ENCODE peak calls at places on chromosomes 16 and 17, in ten cellular contexts. One of them, this sample, is unnamed. For H3K4me1, the result is how much of the 10 kb centered on the place peaks cover.

GRCh38 chr16:11913425-11914079 is 2.2 kb downstream of the GSPT1 start:
- DNase-seq in ovary: no peak
- DNase-seq in esophagus muscularis mucosa: no peak
- DNase-seq in esophagus squamous epithelium: no peak
- DNase-seq in vagina: no peak
- DNase-seq in transverse colon: no peak
- DNase-seq in HCT116: no peak
- DNase-seq in adrenal gland: no peak
- DNase-seq in H1: no peak
- DNase-seq in gastrocnemius medialis: no peak
- DNase-seq in this sample: no peak

GRCh38 chr16:11201498-11202259 is 54.3 kb downstream of the SOCS1 start:
- DNase-seq in ovary: no peak
- DNase-seq in esophagus muscularis mucosa: no peak
- DNase-seq in esophagus squamous epithelium: no peak
- DNase-seq in vagina: no peak
- DNase-seq in transverse colon: no peak
- DNase-seq in HCT116: peak
- DNase-seq in adrenal gland: peak
- DNase-seq in H1: peak
- DNase-seq in gastrocnemius medialis: no peak
- DNase-seq in this sample: no peak

GRCh38 chr17:9924735-9925191 is 19.7 kb upstream of the RCVRN start:
- DNase-seq in ovary: peak
- DNase-seq in esophagus muscularis mucosa: no peak
- DNase-seq in esophagus squamous epithelium: no peak
- DNase-seq in vagina: peak
- DNase-seq in transverse colon: no peak
- DNase-seq in HCT116: peak
- DNase-seq in adrenal gland: no peak
- DNase-seq in H1: no peak
- DNase-seq in gastrocnemius medialis: no peak
- DNase-seq in this sample: no peak

GRCh38 chr16:35733278-35733965 is 2274.0 kb downstream of the TP53TG3F start:
- DNase-seq in ovary: no peak
- DNase-seq in esophagus muscularis mucosa: peak
- DNase-seq in esophagus squamous epithelium: no peak
- DNase-seq in vagina: peak
- DNase-seq in transverse colon: no peak
- DNase-seq in HCT116: no peak
- DNase-seq in adrenal gland: no peak
- DNase-seq in H1: no peak
- DNase-seq in gastrocnemius medialis: no peak
- DNase-seq in this sample: no peak

GRCh38 chr17:30519707-30520106 is 42.5 kb downstream of the GOSR1 start:
- DNase-seq in ovary: no peak
- DNase-seq in esophagus muscularis mucosa: no peak
- DNase-seq in esophagus squamous epithelium: no peak
- DNase-seq in vagina: no peak
- DNase-seq in transverse colon: no peak
- DNase-seq in HCT116: no peak
- DNase-seq in adrenal gland: no peak
- DNase-seq in H1: no peak
- DNase-seq in gastrocnemius medialis: no peak
- DNase-seq in this sample: no peak

GRCh38 chr16:84648595-84649510 is 542 bp downstream of the KLHL36 start:
- DNase-seq in ovary: peak
- DNase-seq in esophagus muscularis mucosa: no peak
- DNase-seq in esophagus squamous epithelium: no peak
- DNase-seq in vagina: no peak
- DNase-seq in transverse colon: peak
- DNase-seq in HCT116: no peak
- DNase-seq in adrenal gland: peak
- DNase-seq in H1: no peak
- DNase-seq in gastrocnemius medialis: no peak
- DNase-seq in this sample: peak

GRCh38 chr17:64073771-64074703 is 53.6 kb upstream of the ICAM2 start:
- DNase-seq in ovary: no peak
- DNase-seq in esophagus muscularis mucosa: no peak
- DNase-seq in esophagus squamous epithelium: no peak
- DNase-seq in vagina: no peak
- DNase-seq in transverse colon: no peak
- DNase-seq in HCT116: no peak
- DNase-seq in adrenal gland: no peak
- DNase-seq in H1: no peak
- DNase-seq in gastrocnemius medialis: no peak
- DNase-seq in this sample: no peak

GRCh38 chr16:48218473-48218872 is 25.6 kb upstream of the LONP2 start:
- DNase-seq in ovary: no peak
- DNase-seq in esophagus muscularis mucosa: no peak
- DNase-seq in esophagus squamous epithelium: no peak
- DNase-seq in vagina: no peak
- DNase-seq in transverse colon: no peak
- DNase-seq in HCT116: no peak
- DNase-seq in adrenal gland: no peak
- DNase-seq in H1: no peak
- DNase-seq in gastrocnemius medialis: no peak
- DNase-seq in this sample: no peak

GRCh38 chr16:86683441-86684194 is 105.3 kb downstream of the FOXL1 start:
- DNase-seq in ovary: no peak
- DNase-seq in esophagus muscularis mucosa: no peak
- DNase-seq in esophagus squamous epithelium: no peak
- DNase-seq in vagina: no peak
- DNase-seq in transverse colon: no peak
- DNase-seq in HCT116: no peak
- DNase-seq in adrenal gland: no peak
- DNase-seq in H1: no peak
- DNase-seq in gastrocnemius medialis: no peak
- DNase-seq in this sample: no peak

GRCh38 chr17:7721612-7722011 is 4.1 kb downstream of the DNAH2 start:
- DNase-seq in ovary: no peak
- DNase-seq in esophagus muscularis mucosa: no peak
- DNase-seq in esophagus squamous epithelium: no peak
- DNase-seq in vagina: no peak
- DNase-seq in transverse colon: no peak
- DNase-seq in HCT116: no peak
- DNase-seq in adrenal gland: no peak
- DNase-seq in H1: no peak
- DNase-seq in gastrocnemius medialis: no peak
- DNase-seq in this sample: no peak

GRCh38 chr17:71631483-71631882 is 489.3 kb upstream of the SOX9 start:
- DNase-seq in ovary: no peak
- DNase-seq in esophagus muscularis mucosa: no peak
- DNase-seq in esophagus squamous epithelium: no peak
- DNase-seq in vagina: no peak
- DNase-seq in transverse colon: no peak
- DNase-seq in HCT116: peak
- DNase-seq in adrenal gland: no peak
- DNase-seq in H1: no peak
- DNase-seq in gastrocnemius medialis: no peak
- DNase-seq in this sample: no peak

GRCh38 chr17:74277935-74278334 is 3.9 kb downstream of the DNAI2 start:
- DNase-seq in ovary: no peak
- DNase-seq in esophagus muscularis mucosa: no peak
- DNase-seq in esophagus squamous epithelium: no peak
- DNase-seq in vagina: no peak
- DNase-seq in transverse colon: no peak
- DNase-seq in HCT116: no peak
- DNase-seq in adrenal gland: no peak
- DNase-seq in H1: no peak
- DNase-seq in gastrocnemius medialis: no peak
- DNase-seq in this sample: no peak

GRCh38 chr17:74283371-74283673 is 9.3 kb downstream of the DNAI2 start:
- DNase-seq in ovary: no peak
- DNase-seq in esophagus muscularis mucosa: no peak
- DNase-seq in esophagus squamous epithelium: no peak
- DNase-seq in vagina: no peak
- DNase-seq in transverse colon: no peak
- DNase-seq in HCT116: no peak
- DNase-seq in adrenal gland: no peak
- DNase-seq in H1: no peak
- DNase-seq in gastrocnemius medialis: no peak
- DNase-seq in this sample: no peak

GRCh38 chr17:74281799-74282198 is 7.8 kb downstream of the DNAI2 start:
- DNase-seq in ovary: no peak
- DNase-seq in esophagus muscularis mucosa: no peak
- DNase-seq in esophagus squamous epithelium: no peak
- DNase-seq in vagina: no peak
- DNase-seq in transverse colon: no peak
- DNase-seq in HCT116: no peak
- DNase-seq in adrenal gland: no peak
- DNase-seq in H1: no peak
- DNase-seq in gastrocnemius medialis: no peak
- DNase-seq in this sample: no peak

GRCh38 chr17:74282587-74283370 is 8.7 kb downstream of the DNAI2 start:
- DNase-seq in ovary: no peak
- DNase-seq in esophagus muscularis mucosa: no peak
- DNase-seq in esophagus squamous epithelium: no peak
- DNase-seq in vagina: no peak
- DNase-seq in transverse colon: no peak
- DNase-seq in HCT116: no peak
- DNase-seq in adrenal gland: peak
- DNase-seq in H1: no peak
- DNase-seq in gastrocnemius medialis: no peak
- DNase-seq in this sample: no peak

DNA sequence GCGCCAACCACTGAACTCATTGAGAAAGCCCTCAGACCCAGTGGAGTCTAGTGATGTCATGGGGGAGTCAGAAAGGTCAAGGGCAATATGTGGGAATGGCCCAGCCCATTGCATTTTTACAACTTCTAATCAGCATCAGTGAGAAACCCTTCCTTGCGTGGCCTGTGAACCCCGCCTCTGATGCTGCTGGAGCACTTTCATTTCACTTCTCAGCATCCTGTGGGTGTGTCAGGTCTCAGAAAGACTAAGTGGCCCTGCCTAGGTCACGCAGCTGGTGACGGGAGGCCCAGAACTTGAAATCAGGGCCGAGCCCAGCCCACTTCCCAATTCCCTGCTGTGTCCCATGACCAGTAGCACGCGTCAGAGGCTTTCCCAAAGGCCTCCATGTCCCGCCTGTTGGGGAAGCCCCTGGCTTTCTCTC is 6.1 kb downstream of the DNAI2 start:
- DNase-seq in ovary: no peak
- DNase-seq in esophagus muscularis mucosa: no peak
- DNase-seq in esophagus squamous epithelium: no peak
- DNase-seq in vagina: no peak
- DNase-seq in transverse colon: peak
- DNase-seq in HCT116: no peak
- DNase-seq in adrenal gland: no peak
- DNase-seq in H1: no peak
- DNase-seq in gastrocnemius medialis: no peak
- DNase-seq in this sample: no peak
- H3K4me1 ChIP-seq in ovary: under half
- H3K4me1 ChIP-seq in esophagus muscularis mucosa: under half
- H3K4me1 ChIP-seq in esophagus squamous epithelium: under half
- H3K4me1 ChIP-seq in vagina: under half
- H3K4me1 ChIP-seq in transverse colon: under half
- H3K4me1 ChIP-seq in HCT116: under half
- H3K4me1 ChIP-seq in adrenal gland: under half
- H3K4me1 ChIP-seq in H1: under half
- H3K4me1 ChIP-seq in gastrocnemius medialis: under half
- H3K4me1 ChIP-seq in this sample: under half

GRCh38 chr17:75872434-75873351 is 5.7 kb downstream of the TRIM47 start:
- DNase-seq in ovary: peak
- DNase-seq in esophagus muscularis mucosa: peak
- DNase-seq in esophagus squamous epithelium: no peak
- DNase-seq in vagina: peak
- DNase-seq in transverse colon: peak
- DNase-seq in HCT116: no peak
- DNase-seq in adrenal gland: peak
- DNase-seq in H1: no peak
- DNase-seq in gastrocnemius medialis: peak
- DNase-seq in this sample: peak
- TF ChIP-seq POLR2A in ovary: no peak
- TF ChIP-seq POLR2A in esophagus muscularis mucosa: no peak
- TF ChIP-seq POLR2A in esophagus squamous epithelium: no peak
- TF ChIP-seq POLR2A in vagina: no peak
- TF ChIP-seq POLR2A in transverse colon: peak
- TF ChIP-seq POLR2A in HCT116: no peak
- TF ChIP-seq POLR2A in adrenal gland: no peak
- TF ChIP-seq POLR2A in H1: no peak
- TF ChIP-seq POLR2A in gastrocnemius medialis: peak
- TF ChIP-seq POLR2A in this sample: no peak

GRCh38 chr16:50261160-50261706 is 5.1 kb upstream of the ADCY7 start:
- DNase-seq in ovary: no peak
- DNase-seq in esophagus muscularis mucosa: no peak
- DNase-seq in esophagus squamous epithelium: no peak
- DNase-seq in vagina: no peak
- DNase-seq in transverse colon: no peak
- DNase-seq in HCT116: no peak
- DNase-seq in adrenal gland: no peak
- DNase-seq in H1: no peak
- DNase-seq in gastrocnemius medialis: no peak
- DNase-seq in this sample: peak

GRCh38 chr16:50263060-50263909 is 3.1 kb upstream of the ADCY7 start:
- DNase-seq in ovary: no peak
- DNase-seq in esophagus muscularis mucosa: no peak
- DNase-seq in esophagus squamous epithelium: no peak
- DNase-seq in vagina: no peak
- DNase-seq in transverse colon: peak
- DNase-seq in HCT116: no peak
- DNase-seq in adrenal gland: no peak
- DNase-seq in H1: no peak
- DNase-seq in gastrocnemius medialis: no peak
- DNase-seq in this sample: no peak

GRCh38 chr16:50259334-50260205 is 6.8 kb upstream of the ADCY7 start:
- DNase-seq in ovary: peak
- DNase-seq in esophagus muscularis mucosa: no peak
- DNase-seq in esophagus squamous epithelium: no peak
- DNase-seq in vagina: no peak
- DNase-seq in transverse colon: peak
- DNase-seq in HCT116: no peak
- DNase-seq in adrenal gland: peak
- DNase-seq in H1: no peak
- DNase-seq in gastrocnemius medialis: peak
- DNase-seq in this sample: no peak

GRCh38 chr16:50260206-50261159 is 5.9 kb upstream of the ADCY7 start:
- DNase-seq in ovary: no peak
- DNase-seq in esophagus muscularis mucosa: no peak
- DNase-seq in esophagus squamous epithelium: no peak
- DNase-seq in vagina: no peak
- DNase-seq in transverse colon: no peak
- DNase-seq in HCT116: no peak
- DNase-seq in adrenal gland: no peak
- DNase-seq in H1: no peak
- DNase-seq in gastrocnemius medialis: no peak
- DNase-seq in this sample: no peak

GRCh38 chr16:50261707-50262235 is 4.6 kb upstream of the ADCY7 start:
- DNase-seq in ovary: no peak
- DNase-seq in esophagus muscularis mucosa: no peak
- DNase-seq in esophagus squamous epithelium: no peak
- DNase-seq in vagina: no peak
- DNase-seq in transverse colon: no peak
- DNase-seq in HCT116: no peak
- DNase-seq in adrenal gland: no peak
- DNase-seq in H1: no peak
- DNase-seq in gastrocnemius medialis: no peak
- DNase-seq in this sample: no peak
- H3K4me1 ChIP-seq in ovary: under half
- H3K4me1 ChIP-seq in esophagus muscularis mucosa: under half
- H3K4me1 ChIP-seq in esophagus squamous epithelium: under half
- H3K4me1 ChIP-seq in vagina: under half
- H3K4me1 ChIP-seq in transverse colon: under half
- H3K4me1 ChIP-seq in HCT116: under half
- H3K4me1 ChIP-seq in adrenal gland: under half
- H3K4me1 ChIP-seq in H1: under half
- H3K4me1 ChIP-seq in gastrocnemius medialis: under half
- H3K4me1 ChIP-seq in this sample: under half

GRCh38 chr17:36652716-36653115 is 51.3 kb downstream of the MRM1 start:
- DNase-seq in ovary: no peak
- DNase-seq in esophagus muscularis mucosa: no peak
- DNase-seq in esophagus squamous epithelium: no peak
- DNase-seq in vagina: no peak
- DNase-seq in transverse colon: peak
- DNase-seq in HCT116: no peak
- DNase-seq in adrenal gland: no peak
- DNase-seq in H1: no peak
- DNase-seq in gastrocnemius medialis: no peak
- DNase-seq in this sample: no peak
- TF ChIP-seq POLR2A in ovary: no peak
- TF ChIP-seq POLR2A in esophagus muscularis mucosa: no peak
- TF ChIP-seq POLR2A in esophagus squamous epithelium: no peak
- TF ChIP-seq POLR2A in vagina: no peak
- TF ChIP-seq POLR2A in transverse colon: no peak
- TF ChIP-seq POLR2A in HCT116: no peak
- TF ChIP-seq POLR2A in adrenal gland: no peak
- TF ChIP-seq POLR2A in H1: no peak
- TF ChIP-seq POLR2A in gastrocnemius medialis: no peak
- TF ChIP-seq POLR2A in this sample: no peak

This sample was measured in uterus.